ENCODE peak calls at places on chromosomes 12 and 14, in eight cellular contexts. A is gastrocnemius medialis, T is neural progenitor cell, S is A549, G is HepG2, W is astrocyte, B is IMR-90, V is GM23248. P is an unnamed sample.

GRCh38 chr12:45232771-45233372 is 17.0 kb downstream of the ANO6 start:
- DNase-seq in A (peak), T (no peak), S (peak), G (peak), W (peak), B (peak), V (peak), P (peak)

GRCh38 chr14:32561520-32561919 is 232.4 kb downstream of the AKAP6 start:
- DNase-seq in A (no peak), T (peak), S (peak), G (no peak), W (peak), B (peak), V (peak), P (no peak)

GRCh38 chr14:79534703-79535353 is 676.5 kb downstream of the DIO2 start:
- DNase-seq in A (no peak), T (no peak), S (no peak), G (no peak), W (no peak), B (no peak), V (no peak), P (no peak)

GRCh38 chr14:94953541-94954260 is 183.8 kb upstream of the GSC start:
- DNase-seq in A (no peak), T (no peak), S (no peak), G (no peak), W (no peak), B (no peak), V (no peak), P (no peak)

GRCh38 chr14:104290058-104290667 is 151.8 kb downstream of the KIF26A start:
- DNase-seq in A (peak), T (no peak), S (no peak), G (no peak), W (no peak), B (no peak), V (no peak), P (no peak)

GRCh38 chr14:77470192-77470870 is 12.4 kb downstream of the AHSA1 start:
- DNase-seq in A (no peak), T (no peak), S (no peak), G (no peak), W (no peak), B (no peak), V (no peak), P (no peak)

GRCh38 chr12:99983721-99984258 is 946 bp downstream of the ANKS1B start:
- DNase-seq in A (no peak), T (no peak), S (peak), G (no peak), W (no peak), B (no peak), V (peak), P (no peak)

GRCh38 chr14:56555921-56556570 is 23.6 kb upstream of the TMEM260 start:
- DNase-seq in A (no peak), T (peak), S (peak), G (peak), W (peak), B (peak), V (peak), P (no peak)

GRCh38 chr12:57044856-57045255 is 5.1 kb downstream of the MYO1A start:
- DNase-seq in A (no peak), T (no peak), S (no peak), G (no peak), W (no peak), B (peak), V (no peak), P (no peak)

GRCh38 chr12:91562476-91562875 is 379.9 kb upstream of the DCN start:
- DNase-seq in A (no peak), T (no peak), S (no peak), G (no peak), W (no peak), B (peak), V (peak), P (no peak)

GRCh38 chr12:118371354-118372282 is 1.1 kb downstream of the TAOK3 start:
- DNase-seq in A (no peak), T (peak), S (peak), G (no peak), W (no peak), B (no peak), V (peak), P (no peak)

GRCh38 chr14:75301666-75302325 is 23.2 kb downstream of the FOS start:
- DNase-seq in A (no peak), T (no peak), S (peak), G (no peak), W (no peak), B (no peak), V (no peak), P (no peak)

GRCh38 chr12:40099423-40099853 is 6.4 kb downstream of the SLC2A13 start:
- DNase-seq in A (no peak), T (no peak), S (peak), G (peak), W (no peak), B (no peak), V (no peak), P (no peak)

GRCh38 chr12:130354407-130354806 is 16.7 kb downstream of the PIWIL1 start:
- DNase-seq in A (no peak), T (no peak), S (no peak), G (no peak), W (no peak), B (no peak), V (no peak), P (no peak)

GRCh38 chr12:132597333-132598283 is 12.8 kb downstream of the LRCOL1 start:
- DNase-seq in A (no peak), T (peak), S (peak), G (no peak), W (peak), B (peak), V (peak), P (no peak)

GRCh38 chr12:28035483-28035882 is 63.0 kb upstream of the PTHLH start:
- DNase-seq in A (no peak), T (no peak), S (peak), G (no peak), W (peak), B (peak), V (peak), P (no peak)

GRCh38 chr12:113248046-113248825 is 27.0 kb downstream of the TPCN1 start:
- DNase-seq in A (no peak), T (no peak), S (no peak), G (no peak), W (no peak), B (no peak), V (no peak), P (no peak)

GRCh38 chr14:102795060-102795925 is 18.0 kb downstream of the TRAF3 start:
- DNase-seq in A (peak), T (peak), S (peak), G (peak), W (peak), B (peak), V (peak), P (peak)

GRCh38 chr14:74549588-74549987 is 56.0 kb downstream of the ISCA2 start:
- DNase-seq in A (no peak), T (no peak), S (peak), G (no peak), W (no peak), B (no peak), V (peak), P (no peak)

GRCh38 chr12:57491393-57492280 is 3.8 kb downstream of the MARS1 start:
- DNase-seq in A (no peak), T (no peak), S (peak), G (peak), W (no peak), B (no peak), V (peak), P (no peak)

GRCh38 chr14:36942522-36943245 is 229.7 kb downstream of the SLC25A21 start:
- DNase-seq in A (no peak), T (no peak), S (peak), G (no peak), W (peak), B (peak), V (peak), P (no peak)

GRCh38 chr12:29625359-29625953 is 128.0 kb upstream of the OVCH1 start:
- DNase-seq in A (no peak), T (no peak), S (no peak), G (no peak), W (peak), B (peak), V (no peak), P (no peak)
- H3K4me3 ChIP-seq in A (no peak), T (no peak), S (no peak), G (no peak), W (no peak), B (no peak), V (no peak), P (no peak)

GRCh38 chr12:76878899-76879709 is at the start of gene CSRP2:
- DNase-seq in A (peak), T (peak), S (peak), G (peak), W (peak), B (peak), V (peak), P (peak)

GRCh38 chr12:76881152-76881551 is 2.3 kb upstream of the CSRP2 start:
- DNase-seq in A (no peak), T (no peak), S (no peak), G (no peak), W (no peak), B (no peak), V (no peak), P (no peak)

GRCh38 chr12:76878045-76878898 is 547 bp downstream of the CSRP2 start:
- DNase-seq in A (no peak), T (peak), S (peak), G (peak), W (no peak), B (no peak), V (peak), P (no peak)

GRCh38 chr12:76880156-76881023 is 1.6 kb upstream of the CSRP2 start:
- DNase-seq in A (no peak), T (no peak), S (no peak), G (peak), W (no peak), B (peak), V (no peak), P (no peak)

DNA sequence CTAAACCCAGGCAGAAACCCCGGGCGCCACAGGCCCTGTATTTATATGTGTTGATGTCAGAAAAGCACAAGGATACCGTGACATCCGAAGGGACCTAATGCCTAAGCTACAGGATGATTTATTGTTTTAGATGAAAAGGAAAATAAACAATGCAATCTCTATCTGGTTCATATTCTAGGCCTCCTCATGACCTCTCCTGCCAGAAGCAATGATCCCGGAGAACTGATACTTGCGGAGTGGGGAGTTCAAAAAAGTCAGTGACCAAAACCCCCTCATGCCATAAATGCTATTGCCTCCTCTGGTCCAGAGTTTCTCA is 849 bp upstream of the CSRP2 start:
- DNase-seq in A (no peak), T (no peak), S (no peak), G (no peak), W (no peak), B (no peak), V (no peak), P (no peak)
- H3K27ac ChIP-seq in A (peak), T (no peak), S (peak), G (no peak), W (peak), B (peak), V (peak), P (peak)

GRCh38 chr12:12070674-12071661 is at the start of gene BCL2L14:
- DNase-seq in A (no peak), T (no peak), S (no peak), G (peak), W (peak), B (no peak), V (peak), P (no peak)
- H3K4me3 ChIP-seq in A (no peak), T (no peak), S (no peak), G (peak), W (no peak), B (no peak), V (no peak), P (peak)

GRCh38 chr12:50922820-50923219 is 29.5 kb upstream of the HIGD1C start:
- DNase-seq in A (no peak), T (peak), S (no peak), G (no peak), W (no peak), B (peak), V (peak), P (no peak)
- H3K27ac ChIP-seq in A (peak), T (no peak), S (no peak), G (no peak), W (no peak), B (no peak), V (peak), P (peak)

GRCh38 chr14:88519907-88520306 is 34.9 kb downstream of the PTPN21 start:
- DNase-seq in A (no peak), T (no peak), S (no peak), G (no peak), W (no peak), B (no peak), V (no peak), P (no peak)

GRCh38 chr14:88515499-88516221 is 39.1 kb downstream of the PTPN21 start:
- DNase-seq in A (no peak), T (no peak), S (no peak), G (no peak), W (no peak), B (no peak), V (no peak), P (no peak)

GRCh38 chr14:88521818-88522217 is 33.0 kb downstream of the PTPN21 start:
- DNase-seq in A (no peak), T (no peak), S (no peak), G (no peak), W (peak), B (peak), V (peak), P (no peak)

GRCh38 chr14:88518592-88519512 is 36.0 kb downstream of the PTPN21 start:
- DNase-seq in A (no peak), T (no peak), S (peak), G (no peak), W (peak), B (peak), V (peak), P (no peak)

DNA sequence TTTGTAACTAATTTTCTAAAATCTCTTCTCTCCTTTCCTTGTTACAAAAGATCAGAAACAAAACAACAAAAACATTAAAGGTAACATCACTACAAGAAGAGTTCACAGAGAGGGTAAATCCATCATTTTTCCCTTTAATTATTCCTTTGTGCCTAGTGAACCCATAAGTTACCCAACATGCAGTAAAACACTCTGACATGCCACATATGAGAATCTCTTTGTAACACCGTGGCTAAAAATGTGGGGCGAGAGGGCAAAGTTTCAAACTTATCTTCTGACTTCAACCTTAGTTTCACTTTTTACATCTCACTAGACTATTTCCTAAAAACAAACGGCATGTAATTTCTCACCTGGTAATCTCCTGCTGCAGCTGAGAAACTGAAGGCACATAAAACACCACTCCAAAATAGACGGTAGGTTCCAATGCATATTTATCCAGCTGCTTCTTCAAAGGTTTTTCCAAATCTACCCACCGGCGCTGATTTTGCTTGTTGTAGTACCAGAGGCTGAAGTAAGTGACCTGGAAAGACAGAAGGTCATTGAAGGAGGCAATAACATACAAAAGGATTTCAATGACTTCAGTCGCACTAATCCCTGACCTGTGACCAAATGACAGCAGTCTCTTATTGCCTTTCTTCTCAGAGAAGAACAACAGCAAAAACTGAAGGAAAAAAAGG is 37.9 kb downstream of the PTPN21 start:
- DNase-seq in A (no peak), T (peak), S (no peak), G (peak), W (no peak), B (no peak), V (no peak), P (no peak)
- H3K4me3 ChIP-seq in A (no peak), T (peak), S (no peak), G (peak), W (no peak), B (no peak), V (no peak), P (no peak)

GRCh38 chr12:19547258-19547657 is 108.0 kb downstream of the AEBP2 start:
- DNase-seq in A (no peak), T (no peak), S (no peak), G (no peak), W (peak), B (peak), V (peak), P (no peak)

GRCh38 chr12:19550626-19551025 is 111.3 kb downstream of the AEBP2 start:
- DNase-seq in A (no peak), T (no peak), S (no peak), G (no peak), W (no peak), B (no peak), V (no peak), P (no peak)

DNA sequence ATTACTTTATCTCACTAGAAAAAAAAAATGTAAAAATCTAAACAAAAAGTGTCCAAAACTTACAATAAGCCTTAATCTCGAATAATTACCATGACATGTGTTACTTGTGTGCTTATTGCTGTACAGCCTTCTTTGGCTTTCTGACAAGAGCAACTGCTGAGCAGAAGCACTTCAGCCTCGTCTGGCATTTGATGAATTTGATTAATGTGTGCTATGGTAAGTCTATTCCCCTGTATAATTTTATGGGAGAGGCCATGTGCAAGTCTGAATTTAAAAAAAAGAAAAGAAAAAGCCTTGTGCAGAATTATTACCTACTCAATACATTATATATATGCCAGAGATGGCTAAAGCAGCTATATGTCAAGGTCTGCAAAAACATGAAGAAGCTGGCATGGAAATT is 113.9 kb downstream of the AEBP2 start:
- DNase-seq in A (no peak), T (no peak), S (no peak), G (no peak), W (no peak), B (no peak), V (no peak), P (no peak)
- H3K27ac ChIP-seq in A (no peak), T (no peak), S (no peak), G (no peak), W (no peak), B (no peak), V (no peak), P (no peak)

P was measured in stomach.